ENCODE peak calls at places on chromosomes 6 and 20, in five cellular contexts. P, Y, J, N and A are unnamed samples.
A peak's percentile ranks its signal among the peaks of the same experiment; 100 is the strongest.

GRCh38 chr6:125918681-125919566 is 37.6 kb upstream of the HINT3 start:
- DNase-seq in P (no peak), J (no peak), N (no peak), Y (peak; percentile 67), A (peak; percentile 52)

GRCh38 chr6:170393807-170394399 is 87.3 kb downstream of the FAM120B start:
- DNase-seq in J (no peak), N (no peak), Y (no peak), P (no peak), A (no peak)

GRCh38 chr20:8963330-8963729 is 105.6 kb upstream of the PLCB4 start:
- DNase-seq in N (no peak), J (no peak), Y (no peak), P (no peak), A (no peak)

GRCh38 chr6:73801652-73802268 is 105.8 kb downstream of the CD109 start:
- DNase-seq in Y (no peak), N (no peak), P (no peak), J (no peak), A (no peak)

GRCh38 chr6:157585274-157586087 is 204.5 kb downstream of the ZDHHC14 start:
- DNase-seq in P (no peak), J (no peak), N (no peak), Y (no peak), A (no peak)

GRCh38 chr6:166796610-166797009 is 159.7 kb downstream of the RNASET2 start:
- DNase-seq in J (no peak), P (no peak), N (no peak), Y (no peak), A (no peak)

GRCh38 chr20:21183722-21184121 is 57.8 kb downstream of the KIZ start:
- DNase-seq in P (no peak), Y (peak; percentile 11), N (no peak), J (no peak), A (no peak)

GRCh38 chr20:8601542-8601912 is 467.4 kb upstream of the PLCB4 start:
- DNase-seq in P (no peak), Y (peak; percentile 16), N (no peak), J (no peak), A (no peak)

GRCh38 chr20:36548704-36549627 is 7.6 kb downstream of the MYL9 start:
- DNase-seq in N (no peak), Y (no peak), P (no peak), J (no peak), A (no peak)

GRCh38 chr6:125314019-125314581 is 12.3 kb upstream of the HDDC2 start:
- DNase-seq in P (no peak), J (peak; percentile 42), Y (peak; percentile 58), N (peak; percentile 81), A (peak; percentile 57)

GRCh38 chr6:47655719-47656595 is 42.4 kb upstream of the ADGRF4 start:
- DNase-seq in J (peak; percentile 62), N (no peak), Y (peak; percentile 64), P (no peak), A (no peak)

GRCh38 chr6:28977351-28978136 is 27.6 kb downstream of the ZNF311 start:
- DNase-seq in P (peak; percentile 61), N (no peak), Y (peak; percentile 54), J (no peak), A (no peak)

GRCh38 chr6:1724616-1725015 is 114.9 kb downstream of the FOXC1 start:
- DNase-seq in N (no peak), J (peak; percentile 79), P (peak; percentile 80), Y (peak; percentile 48), A (peak; percentile 27)

GRCh38 chr20:57400821-57401564 is 9.8 kb downstream of the RBM38 start:
- DNase-seq in N (no peak), P (peak; percentile 37), J (no peak), Y (no peak), A (no peak)

GRCh38 chr6:160435935-160436334 is 87.8 kb downstream of the SLC22A3 start:
- DNase-seq in N (no peak), J (no peak), Y (no peak), P (no peak), A (no peak)

GRCh38 chr6:104281370-104281769 is 578.3 kb downstream of the HACE1 start:
- DNase-seq in Y (no peak), J (peak; percentile 6), N (no peak), P (no peak), A (no peak)

GRCh38 chr20:39338977-39339376 is 376.8 kb downstream of the DHX35 start:
- DNase-seq in Y (no peak), N (no peak), P (no peak), J (no peak), A (no peak)

GRCh38 chr6:143490244-143490643 is 21.3 kb downstream of the FUCA2 start:
- DNase-seq in J (no peak), P (no peak), Y (no peak), N (no peak), A (no peak)

DNA sequence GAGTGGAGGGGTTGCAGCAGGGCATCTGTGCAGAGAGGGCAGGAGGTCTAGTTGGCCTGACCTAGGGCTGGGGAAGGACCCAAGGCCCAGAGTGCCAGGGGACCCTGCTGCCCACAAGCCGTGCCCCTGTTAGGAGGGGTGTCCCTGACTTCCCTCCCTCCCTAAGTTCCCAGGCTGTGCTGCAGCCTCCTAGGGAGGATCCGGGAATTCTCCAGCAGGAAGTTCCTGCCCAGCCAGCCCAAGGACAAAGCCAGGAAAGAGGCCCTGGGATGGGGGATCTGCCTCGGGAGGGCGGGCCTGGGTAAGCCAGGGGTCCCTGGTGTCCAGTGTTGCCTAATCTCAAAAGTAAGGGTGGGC is 9.3 kb upstream of the BAK1 start:
- DNase-seq in Y (no peak), P (no peak), J (no peak), N (no peak), A (no peak)
- TF ChIP-seq CTCF in Y (no peak), P (no peak), J (no peak), N (no peak), A (no peak)

GRCh38 chr20:63858393-63859165 is 2.7 kb upstream of the ABHD16B start:
- DNase-seq in N (no peak), Y (no peak), J (no peak), P (no peak), A (no peak)
- TF ChIP-seq CTCF in N (no peak), Y (no peak), J (peak; percentile 20), P (peak; percentile 26), A (no peak)

DNA sequence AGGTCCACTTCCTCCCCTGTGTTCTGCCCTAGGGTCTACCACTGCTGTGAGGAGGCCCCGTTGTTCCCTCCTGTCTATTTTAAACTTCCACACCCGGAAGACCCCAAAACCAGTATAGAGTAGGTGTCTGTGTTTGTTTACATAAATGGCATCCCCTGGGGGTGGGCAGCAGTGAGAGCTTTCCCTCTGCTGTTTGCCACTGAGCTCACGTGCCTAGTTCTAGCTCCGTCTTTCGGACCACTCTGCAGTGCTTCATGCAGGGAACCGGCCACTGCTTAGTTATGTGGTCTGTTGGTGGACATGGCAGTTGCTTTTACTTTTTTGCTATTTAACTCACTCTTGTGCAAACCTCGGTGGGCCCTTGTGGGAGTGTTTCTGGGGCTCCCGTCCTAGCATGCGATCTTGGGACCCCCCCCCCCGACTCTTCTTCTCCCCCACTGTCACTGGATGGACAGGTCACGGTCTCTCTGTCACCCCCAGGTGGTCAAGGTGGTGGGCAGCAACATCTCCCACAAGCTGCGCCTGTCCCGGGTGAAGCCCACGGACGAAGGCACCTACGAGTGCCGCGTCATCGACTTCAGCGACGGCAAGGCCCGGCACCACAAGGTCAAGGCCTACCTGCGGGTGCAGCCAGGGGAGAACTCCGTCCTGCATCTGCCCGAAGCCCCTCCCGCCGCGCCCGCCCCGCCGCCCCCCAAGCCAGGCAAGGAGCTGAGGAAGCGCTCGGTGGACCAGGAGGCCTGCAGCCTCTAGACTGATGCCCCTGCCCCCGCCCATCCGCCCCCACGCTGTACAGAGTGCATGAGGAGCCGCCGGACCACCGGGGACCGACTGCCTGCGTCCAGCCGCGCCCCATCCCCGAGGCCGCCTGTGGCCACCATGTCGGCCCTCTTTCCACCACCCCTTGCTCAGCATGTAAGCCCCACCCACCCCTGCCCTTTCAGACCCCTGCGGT is 40.9 kb downstream of the VSTM2L start:
- DNase-seq in Y (no peak), N (no peak), J (no peak), P (no peak), A (no peak)
- TF ChIP-seq CTCF in Y (no peak), N (no peak), J (peak; percentile 23), P (no peak), A (no peak)

GRCh38 chr6:56889492-56889891 is 65.4 kb upstream of the BEND6 start:
- DNase-seq in P (no peak), N (no peak), Y (no peak), J (no peak), A (no peak)

GRCh38 chr6:56890066-56890465 is 64.8 kb upstream of the BEND6 start:
- DNase-seq in N (no peak), J (no peak), P (no peak), Y (no peak), A (no peak)

GRCh38 chr6:56888687-56889086 is 66.2 kb upstream of the BEND6 start:
- DNase-seq in Y (no peak), P (no peak), N (no peak), J (no peak), A (no peak)

GRCh38 chr6:56890683-56891429 is 64.1 kb upstream of the BEND6 start:
- DNase-seq in J (no peak), N (no peak), Y (no peak), P (no peak), A (no peak)

DNA sequence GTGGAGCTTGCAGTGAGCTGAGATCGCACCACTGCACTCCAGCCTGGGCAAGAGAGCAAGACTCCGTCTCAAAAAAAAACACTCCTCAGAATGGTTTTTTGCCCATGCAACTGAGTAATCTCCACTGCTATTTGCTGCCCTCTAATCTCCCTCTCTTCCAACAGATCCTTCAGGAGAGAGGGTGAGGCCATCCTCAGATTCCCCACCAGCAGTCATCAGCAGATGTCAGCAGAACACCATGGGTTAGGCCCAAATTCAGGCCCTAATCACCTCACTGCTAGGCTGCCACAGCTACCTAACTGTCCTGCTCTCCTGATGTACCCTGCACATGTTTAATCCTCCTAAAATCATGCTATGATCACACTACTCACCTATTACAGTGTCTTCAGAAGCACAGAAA is 63.2 kb upstream of the BEND6 start:
- DNase-seq in J (no peak), N (no peak), Y (no peak), P (no peak), A (no peak)
- TF ChIP-seq CTCF in J (no peak), N (no peak), Y (no peak), P (no peak), A (no peak)

GRCh38 chr20:38184098-38184497 is 19.0 kb upstream of the TGM2 start:
- DNase-seq in J (no peak), P (no peak), N (peak; percentile 7), Y (peak; percentile 96), A (no peak)
- TF ChIP-seq CTCF in J (no peak), P (no peak), N (no peak), Y (no peak), A (no peak)